ENCODE peak calls at places on chromosomes 11 and 22, in nine cellular contexts. One of them, this sample, is unnamed.

GRCh38 chr11:69080361-69080973 is 31.7 kb downstream of the TPCN2 start:
- DNase-seq in IMR-90: peak
- DNase-seq in GM03348: peak
- DNase-seq in activated gamma-delta T cell: no peak
- DNase-seq in psoas muscle: no peak
- DNase-seq in renal cortical epithelial cell: peak
- DNase-seq in KG1: no peak
- DNase-seq in ACHN: peak
- DNase-seq in A549: no peak
- DNase-seq in this sample: no peak

GRCh38 chr11:75588067-75588481 is 26.0 kb downstream of the SERPINH1 start:
- DNase-seq in psoas muscle: no peak
- DNase-seq in A549: no peak
- DNase-seq in renal cortical epithelial cell: peak
- DNase-seq in IMR-90: no peak
- DNase-seq in GM03348: no peak
- DNase-seq in activated gamma-delta T cell: no peak
- DNase-seq in ACHN: no peak
- DNase-seq in KG1: no peak
- DNase-seq in this sample: no peak

GRCh38 chr11:117410861-117411725 is 83.4 kb downstream of the CEP164 start:
- DNase-seq in KG1: no peak
- DNase-seq in IMR-90: no peak
- DNase-seq in A549: no peak
- DNase-seq in activated gamma-delta T cell: no peak
- DNase-seq in psoas muscle: no peak
- DNase-seq in ACHN: no peak
- DNase-seq in GM03348: no peak
- DNase-seq in renal cortical epithelial cell: no peak
- DNase-seq in this sample: no peak

GRCh38 chr11:44400431-44400830 is 90.5 kb upstream of the ALX4 start:
- DNase-seq in GM03348: no peak
- DNase-seq in psoas muscle: no peak
- DNase-seq in A549: no peak
- DNase-seq in KG1: no peak
- DNase-seq in IMR-90: no peak
- DNase-seq in renal cortical epithelial cell: no peak
- DNase-seq in ACHN: no peak
- DNase-seq in activated gamma-delta T cell: no peak
- DNase-seq in this sample: no peak

GRCh38 chr11:127074151-127074761 is 73.7 kb upstream of the KIRREL3 start:
- DNase-seq in GM03348: peak
- DNase-seq in activated gamma-delta T cell: no peak
- DNase-seq in IMR-90: peak
- DNase-seq in renal cortical epithelial cell: peak
- DNase-seq in A549: peak
- DNase-seq in psoas muscle: no peak
- DNase-seq in KG1: no peak
- DNase-seq in ACHN: peak
- DNase-seq in this sample: peak

GRCh38 chr11:68508425-68508824 is 47.9 kb downstream of the PPP6R3 start:
- DNase-seq in IMR-90: peak
- DNase-seq in activated gamma-delta T cell: no peak
- DNase-seq in A549: no peak
- DNase-seq in GM03348: no peak
- DNase-seq in KG1: no peak
- DNase-seq in renal cortical epithelial cell: no peak
- DNase-seq in ACHN: no peak
- DNase-seq in psoas muscle: no peak
- DNase-seq in this sample: no peak

GRCh38 chr22:35480143-35480542 is 60.5 kb upstream of the RASD2 start:
- DNase-seq in IMR-90: peak
- DNase-seq in psoas muscle: peak
- DNase-seq in KG1: no peak
- DNase-seq in A549: no peak
- DNase-seq in GM03348: peak
- DNase-seq in activated gamma-delta T cell: no peak
- DNase-seq in renal cortical epithelial cell: peak
- DNase-seq in ACHN: peak
- DNase-seq in this sample: no peak

GRCh38 chr11:8802263-8802662 is 108.7 kb upstream of the AKIP1 start:
- DNase-seq in renal cortical epithelial cell: no peak
- DNase-seq in KG1: no peak
- DNase-seq in psoas muscle: no peak
- DNase-seq in activated gamma-delta T cell: no peak
- DNase-seq in GM03348: no peak
- DNase-seq in A549: no peak
- DNase-seq in ACHN: no peak
- DNase-seq in IMR-90: no peak
- DNase-seq in this sample: no peak

GRCh38 chr11:45298718-45299117 is 12.6 kb upstream of the SYT13 start:
- DNase-seq in GM03348: no peak
- DNase-seq in IMR-90: no peak
- DNase-seq in psoas muscle: no peak
- DNase-seq in A549: no peak
- DNase-seq in KG1: no peak
- DNase-seq in renal cortical epithelial cell: no peak
- DNase-seq in ACHN: no peak
- DNase-seq in activated gamma-delta T cell: no peak
- DNase-seq in this sample: no peak

GRCh38 chr11:6799402-6799801 is at the start of gene OR6A2:
- DNase-seq in renal cortical epithelial cell: peak
- DNase-seq in A549: no peak
- DNase-seq in GM03348: no peak
- DNase-seq in psoas muscle: no peak
- DNase-seq in ACHN: no peak
- DNase-seq in KG1: no peak
- DNase-seq in IMR-90: peak
- DNase-seq in activated gamma-delta T cell: no peak
- DNase-seq in this sample: no peak

GRCh38 chr22:45511847-45512261 is 9.2 kb downstream of the FBLN1 start:
- DNase-seq in ACHN: no peak
- DNase-seq in activated gamma-delta T cell: no peak
- DNase-seq in GM03348: peak
- DNase-seq in IMR-90: peak
- DNase-seq in KG1: no peak
- DNase-seq in psoas muscle: peak
- DNase-seq in A549: no peak
- DNase-seq in renal cortical epithelial cell: peak
- DNase-seq in this sample: no peak

GRCh38 chr11:115587718-115588342 is 83.6 kb upstream of the CADM1 start:
- DNase-seq in KG1: no peak
- DNase-seq in IMR-90: no peak
- DNase-seq in renal cortical epithelial cell: no peak
- DNase-seq in GM03348: no peak
- DNase-seq in activated gamma-delta T cell: no peak
- DNase-seq in A549: no peak
- DNase-seq in psoas muscle: no peak
- DNase-seq in ACHN: no peak
- DNase-seq in this sample: no peak

GRCh38 chr11:73249858-73250773 is 22.0 kb upstream of the P2RY6 start:
- DNase-seq in psoas muscle: peak
- DNase-seq in IMR-90: no peak
- DNase-seq in A549: no peak
- DNase-seq in ACHN: no peak
- DNase-seq in renal cortical epithelial cell: peak
- DNase-seq in KG1: no peak
- DNase-seq in GM03348: no peak
- DNase-seq in activated gamma-delta T cell: no peak
- DNase-seq in this sample: peak

GRCh38 chr11:130118636-130119387 is 40.8 kb upstream of the ST14 start:
- DNase-seq in GM03348: no peak
- DNase-seq in psoas muscle: no peak
- DNase-seq in A549: no peak
- DNase-seq in ACHN: no peak
- DNase-seq in IMR-90: no peak
- DNase-seq in activated gamma-delta T cell: no peak
- DNase-seq in renal cortical epithelial cell: no peak
- DNase-seq in KG1: peak
- DNase-seq in this sample: no peak

GRCh38 chr11:119041821-119042514 is 11.3 kb upstream of the SLC37A4 start:
- DNase-seq in renal cortical epithelial cell: no peak
- DNase-seq in ACHN: no peak
- DNase-seq in GM03348: no peak
- DNase-seq in psoas muscle: no peak
- DNase-seq in A549: no peak
- DNase-seq in IMR-90: peak
- DNase-seq in activated gamma-delta T cell: no peak
- DNase-seq in KG1: no peak
- DNase-seq in this sample: peak

GRCh38 chr22:30036656-30037055 is 43.6 kb upstream of the HORMAD2 start:
- DNase-seq in activated gamma-delta T cell: no peak
- DNase-seq in A549: no peak
- DNase-seq in ACHN: no peak
- DNase-seq in psoas muscle: no peak
- DNase-seq in GM03348: no peak
- DNase-seq in renal cortical epithelial cell: peak
- DNase-seq in KG1: no peak
- DNase-seq in IMR-90: peak
- DNase-seq in this sample: no peak

GRCh38 chr11:86888978-86889341 is 66.2 kb downstream of the FZD4 start:
- DNase-seq in psoas muscle: no peak
- DNase-seq in activated gamma-delta T cell: no peak
- DNase-seq in GM03348: peak
- DNase-seq in A549: no peak
- DNase-seq in renal cortical epithelial cell: no peak
- DNase-seq in KG1: no peak
- DNase-seq in ACHN: no peak
- DNase-seq in IMR-90: no peak
- DNase-seq in this sample: no peak

GRCh38 chr11:76282106-76282630 is 75.9 kb upstream of the WNT11 start:
- DNase-seq in activated gamma-delta T cell: no peak
- DNase-seq in renal cortical epithelial cell: no peak
- DNase-seq in psoas muscle: no peak
- DNase-seq in ACHN: no peak
- DNase-seq in IMR-90: no peak
- DNase-seq in GM03348: no peak
- DNase-seq in A549: no peak
- DNase-seq in KG1: no peak
- DNase-seq in this sample: no peak

GRCh38 chr11:58788355-58789023 is 56.0 kb downstream of the GLYATL2 start:
- DNase-seq in psoas muscle: no peak
- DNase-seq in renal cortical epithelial cell: peak
- DNase-seq in activated gamma-delta T cell: no peak
- DNase-seq in A549: peak
- DNase-seq in IMR-90: peak
- DNase-seq in ACHN: peak
- DNase-seq in GM03348: peak
- DNase-seq in KG1: peak
- DNase-seq in this sample: peak

GRCh38 chr11:78030429-78031325 is 7.6 kb upstream of the KCTD14 start:
- DNase-seq in IMR-90: peak
- DNase-seq in psoas muscle: no peak
- DNase-seq in KG1: peak
- DNase-seq in A549: no peak
- DNase-seq in renal cortical epithelial cell: peak
- DNase-seq in ACHN: no peak
- DNase-seq in GM03348: peak
- DNase-seq in activated gamma-delta T cell: no peak
- DNase-seq in this sample: peak

GRCh38 chr11:92332986-92333385 is 108.4 kb downstream of the FAT3 start:
- DNase-seq in ACHN: no peak
- DNase-seq in KG1: no peak
- DNase-seq in psoas muscle: no peak
- DNase-seq in IMR-90: peak
- DNase-seq in activated gamma-delta T cell: no peak
- DNase-seq in renal cortical epithelial cell: peak
- DNase-seq in GM03348: peak
- DNase-seq in A549: no peak
- DNase-seq in this sample: no peak

GRCh38 chr11:876550-876949 is 33.9 kb downstream of the TSPAN4 start:
- DNase-seq in IMR-90: peak
- DNase-seq in activated gamma-delta T cell: no peak
- DNase-seq in GM03348: no peak
- DNase-seq in renal cortical epithelial cell: no peak
- DNase-seq in A549: no peak
- DNase-seq in KG1: no peak
- DNase-seq in psoas muscle: peak
- DNase-seq in ACHN: no peak
- DNase-seq in this sample: no peak

GRCh38 chr11:131033151-131033651 is 116.9 kb upstream of the SNX19 start:
- DNase-seq in GM03348: peak
- DNase-seq in psoas muscle: no peak
- DNase-seq in KG1: no peak
- DNase-seq in ACHN: peak
- DNase-seq in activated gamma-delta T cell: no peak
- DNase-seq in IMR-90: peak
- DNase-seq in renal cortical epithelial cell: peak
- DNase-seq in A549: peak
- DNase-seq in this sample: peak

GRCh38 chr11:10377182-10377581 is 72.3 kb downstream of the ADM start:
- DNase-seq in ACHN: no peak
- DNase-seq in GM03348: no peak
- DNase-seq in psoas muscle: no peak
- DNase-seq in KG1: no peak
- DNase-seq in IMR-90: no peak
- DNase-seq in A549: no peak
- DNase-seq in renal cortical epithelial cell: no peak
- DNase-seq in activated gamma-delta T cell: no peak
- DNase-seq in this sample: no peak

GRCh38 chr11:126175261-126175885 is 36.1 kb downstream of the RPUSD4 start:
- DNase-seq in A549: no peak
- DNase-seq in renal cortical epithelial cell: no peak
- DNase-seq in KG1: no peak
- DNase-seq in GM03348: peak
- DNase-seq in IMR-90: no peak
- DNase-seq in psoas muscle: peak
- DNase-seq in ACHN: no peak
- DNase-seq in activated gamma-delta T cell: no peak
- DNase-seq in this sample: no peak

GRCh38 chr22:38843716-38844660 is at the start of gene NPTXR:
- DNase-seq in activated gamma-delta T cell: no peak
- DNase-seq in psoas muscle: peak
- DNase-seq in renal cortical epithelial cell: no peak
- DNase-seq in KG1: no peak
- DNase-seq in ACHN: peak
- DNase-seq in A549: peak
- DNase-seq in GM03348: peak
- DNase-seq in IMR-90: peak
- DNase-seq in this sample: peak

GRCh38 chr11:116217006-116217405 is 555.8 kb downstream of the BUD13 start:
- DNase-seq in A549: peak
- DNase-seq in activated gamma-delta T cell: no peak
- DNase-seq in KG1: peak
- DNase-seq in GM03348: no peak
- DNase-seq in ACHN: no peak
- DNase-seq in renal cortical epithelial cell: peak
- DNase-seq in IMR-90: peak
- DNase-seq in psoas muscle: no peak
- DNase-seq in this sample: peak

GRCh38 chr11:105618343-105618955 is 8.6 kb downstream of the GRIA4 start:
- DNase-seq in activated gamma-delta T cell: no peak
- DNase-seq in KG1: no peak
- DNase-seq in psoas muscle: no peak
- DNase-seq in IMR-90: peak
- DNase-seq in ACHN: no peak
- DNase-seq in A549: no peak
- DNase-seq in GM03348: no peak
- DNase-seq in renal cortical epithelial cell: no peak
- DNase-seq in this sample: peak

GRCh38 chr11:100592619-100593309 is 94.3 kb upstream of the ARHGAP42 start:
- DNase-seq in renal cortical epithelial cell: no peak
- DNase-seq in ACHN: no peak
- DNase-seq in activated gamma-delta T cell: no peak
- DNase-seq in GM03348: no peak
- DNase-seq in A549: no peak
- DNase-seq in IMR-90: peak
- DNase-seq in psoas muscle: no peak
- DNase-seq in KG1: no peak
- DNase-seq in this sample: no peak

GRCh38 chr11:19789840-19790710 is 77.4 kb downstream of the NAV2 start:
- DNase-seq in IMR-90: peak
- DNase-seq in ACHN: no peak
- DNase-seq in renal cortical epithelial cell: peak
- DNase-seq in KG1: no peak
- DNase-seq in GM03348: peak
- DNase-seq in activated gamma-delta T cell: no peak
- DNase-seq in A549: no peak
- DNase-seq in psoas muscle: no peak
- DNase-seq in this sample: no peak

GRCh38 chr22:44893731-44894080 is 116.1 kb downstream of the PHF21B start:
- DNase-seq in IMR-90: no peak
- DNase-seq in KG1: no peak
- DNase-seq in A549: no peak
- DNase-seq in GM03348: no peak
- DNase-seq in psoas muscle: no peak
- DNase-seq in renal cortical epithelial cell: no peak
- DNase-seq in ACHN: no peak
- DNase-seq in activated gamma-delta T cell: no peak
- DNase-seq in this sample: no peak

This sample was measured in RPMI8226.